ENCODE peak calls at places on chromosomes 7 and 10, in eight cellular contexts. D is HCT116, K is HL-60, W is sigmoid colon, Q is transverse colon, A is prostate gland, N is GM23338, J is HepG2. M is an unnamed sample.

GRCh38 chr7:154978045-154978444 is 24.9 kb downstream of the PAXIP1 start:
- DNase-seq in D (no peak), K (no peak), W (no peak), Q (no peak), A (no peak), N (no peak), J (no peak), M (no peak)

GRCh38 chr7:70334295-70334694 is 736.0 kb downstream of the AUTS2 start:
- DNase-seq in D (no peak), K (no peak), W (no peak), Q (no peak), A (no peak), N (no peak), J (no peak), M (no peak)

GRCh38 chr7:74216361-74216761 is 6.6 kb downstream of the LAT2 start:
- DNase-seq in D (no peak), K (no peak), W (no peak), Q (no peak), A (no peak), N (no peak), J (no peak), M (no peak)

GRCh38 chr7:19464241-19464640 is 244.6 kb downstream of the POLR1F start:
- DNase-seq in D (no peak), K (no peak), W (no peak), Q (no peak), A (no peak), N (no peak), J (no peak), M (no peak)

GRCh38 chr10:97234403-97234802 is 48.6 kb upstream of the SLIT1 start:
- DNase-seq in D (peak), K (peak), W (no peak), Q (no peak), A (no peak), N (peak), J (peak), M (no peak)

GRCh38 chr7:36278767-36279171 is 110.9 kb upstream of the ANLN start:
- DNase-seq in D (no peak), K (no peak), W (peak), Q (no peak), A (peak), N (peak), J (no peak), M (peak)

GRCh38 chr10:78700816-78701520 is 367.8 kb upstream of the ZMIZ1 start:
- DNase-seq in D (no peak), K (no peak), W (no peak), Q (no peak), A (no peak), N (no peak), J (no peak), M (no peak)

GRCh38 chr7:132548489-132549078 is 27.7 kb downstream of the PLXNA4 start:
- DNase-seq in D (no peak), K (no peak), W (no peak), Q (no peak), A (no peak), N (no peak), J (no peak), M (no peak)

GRCh38 chr7:31744294-31744874 is 57.4 kb downstream of the PPP1R17 start:
- DNase-seq in D (peak), K (peak), W (peak), Q (peak), A (peak), N (peak), J (peak), M (no peak)

GRCh38 chr10:28939352-28940157 is 262.2 kb downstream of the BAMBI start:
- DNase-seq in D (no peak), K (no peak), W (peak), Q (peak), A (peak), N (peak), J (peak), M (no peak)

GRCh38 chr7:159094030-159094740 is 50.5 kb downstream of the VIPR2 start:
- DNase-seq in D (no peak), K (no peak), W (peak), Q (peak), A (no peak), N (no peak), J (no peak), M (no peak)

GRCh38 chr7:139471740-139472353 is 11.6 kb downstream of the KLRG2 start:
- DNase-seq in D (no peak), K (no peak), W (no peak), Q (no peak), A (no peak), N (no peak), J (peak), M (no peak)

GRCh38 chr10:69359089-69360025 is 57.4 kb downstream of the TACR2 start:
- DNase-seq in D (no peak), K (peak), W (no peak), Q (no peak), A (no peak), N (no peak), J (no peak), M (no peak)

GRCh38 chr7:130732980-130733865 is 784 bp downstream of the KLF14 start:
- DNase-seq in D (peak), K (peak), W (no peak), Q (peak), A (peak), N (peak), J (no peak), M (no peak)

GRCh38 chr10:131727612-131728011 is 173.2 kb upstream of the PPP2R2D start:
- DNase-seq in D (no peak), K (no peak), W (peak), Q (no peak), A (no peak), N (no peak), J (no peak), M (no peak)

GRCh38 chr7:115933463-115933862 is 97.1 kb downstream of the TFEC start:
- DNase-seq in D (no peak), K (no peak), W (no peak), Q (no peak), A (no peak), N (no peak), J (no peak), M (no peak)

GRCh38 chr7:80842479-80842797 is 76.4 kb downstream of the SEMA3C start:
- DNase-seq in D (no peak), K (no peak), W (no peak), Q (no peak), A (no peak), N (no peak), J (no peak), M (no peak)

GRCh38 chr10:77383861-77384553 is 253.6 kb downstream of the KCNMA1 start:
- DNase-seq in D (no peak), K (no peak), W (no peak), Q (no peak), A (no peak), N (no peak), J (no peak), M (no peak)

GRCh38 chr10:16748749-16749148 is 68.5 kb downstream of the RSU1 start:
- DNase-seq in D (no peak), K (no peak), W (no peak), Q (no peak), A (no peak), N (no peak), J (no peak), M (no peak)

GRCh38 chr7:105896407-105896842 is 20.0 kb upstream of the ATXN7L1 start:
- DNase-seq in D (no peak), K (no peak), W (no peak), Q (peak), A (peak), N (no peak), J (no peak), M (no peak)

GRCh38 chr10:29849434-29849833 is 210.0 kb downstream of the JCAD start:
- DNase-seq in D (no peak), K (no peak), W (no peak), Q (no peak), A (no peak), N (no peak), J (no peak), M (no peak)

GRCh38 chr7:5633161-5634106 is 148.0 kb downstream of the RNF216 start:
- DNase-seq in D (no peak), K (no peak), W (no peak), Q (no peak), A (no peak), N (peak), J (no peak), M (no peak)

GRCh38 chr10:71712572-71713134 is 6.9 kb downstream of the C10orf105 start:
- DNase-seq in D (no peak), K (peak), W (no peak), Q (no peak), A (no peak), N (no peak), J (no peak), M (no peak)

GRCh38 chr10:131618587-131619267 is 282.1 kb upstream of the PPP2R2D start:
- DNase-seq in D (no peak), K (no peak), W (no peak), Q (no peak), A (no peak), N (no peak), J (no peak), M (peak)

GRCh38 chr10:48284002-48284546 is 9.6 kb upstream of the FRMPD2 start:
- DNase-seq in D (no peak), K (no peak), W (no peak), Q (no peak), A (no peak), N (no peak), J (no peak), M (no peak)

GRCh38 chr7:130022623-130023175 is 28.5 kb downstream of the ZC3HC1 start:
- DNase-seq in D (no peak), K (no peak), W (no peak), Q (no peak), A (no peak), N (no peak), J (no peak), M (no peak)

GRCh38 chr7:27961255-27961654 is 219.3 kb downstream of the JAZF1 start:
- DNase-seq in D (peak), K (no peak), W (no peak), Q (no peak), A (no peak), N (no peak), J (no peak), M (no peak)

GRCh38 chr10:131694168-131694962 is 206.4 kb upstream of the PPP2R2D start:
- DNase-seq in D (no peak), K (no peak), W (no peak), Q (no peak), A (no peak), N (no peak), J (no peak), M (no peak)

GRCh38 chr7:132161231-132161915 is 414.9 kb downstream of the PLXNA4 start:
- DNase-seq in D (no peak), K (no peak), W (no peak), Q (no peak), A (peak), N (no peak), J (no peak), M (no peak)

GRCh38 chr10:34589275-34589674 is 225.8 kb downstream of the PARD3 start:
- DNase-seq in D (no peak), K (no peak), W (no peak), Q (no peak), A (no peak), N (no peak), J (no peak), M (no peak)

GRCh38 chr7:36285276-36285675 is 104.4 kb upstream of the ANLN start:
- DNase-seq in D (no peak), K (no peak), W (peak), Q (no peak), A (no peak), N (no peak), J (no peak), M (no peak)

GRCh38 chr7:158850390-158851174 is 5.8 kb upstream of the DYNC2I1 start:
- DNase-seq in D (no peak), K (no peak), W (no peak), Q (no peak), A (no peak), N (no peak), J (peak), M (no peak)

GRCh38 chr7:151744051-151744580 is 132.8 kb downstream of the PRKAG2 start:
- DNase-seq in D (no peak), K (no peak), W (no peak), Q (no peak), A (no peak), N (no peak), J (no peak), M (no peak)

GRCh38 chr7:151743481-151743983 is 133.4 kb downstream of the PRKAG2 start:
- DNase-seq in D (no peak), K (no peak), W (no peak), Q (no peak), A (no peak), N (no peak), J (no peak), M (no peak)

GRCh38 chr7:151744656-151745055 is 132.3 kb downstream of the PRKAG2 start:
- DNase-seq in D (no peak), K (no peak), W (no peak), Q (no peak), A (no peak), N (no peak), J (no peak), M (no peak)

GRCh38 chr7:151745090-151745638 is 131.8 kb downstream of the PRKAG2 start:
- DNase-seq in D (peak), K (peak), W (no peak), Q (peak), A (no peak), N (no peak), J (peak), M (no peak)

DNA sequence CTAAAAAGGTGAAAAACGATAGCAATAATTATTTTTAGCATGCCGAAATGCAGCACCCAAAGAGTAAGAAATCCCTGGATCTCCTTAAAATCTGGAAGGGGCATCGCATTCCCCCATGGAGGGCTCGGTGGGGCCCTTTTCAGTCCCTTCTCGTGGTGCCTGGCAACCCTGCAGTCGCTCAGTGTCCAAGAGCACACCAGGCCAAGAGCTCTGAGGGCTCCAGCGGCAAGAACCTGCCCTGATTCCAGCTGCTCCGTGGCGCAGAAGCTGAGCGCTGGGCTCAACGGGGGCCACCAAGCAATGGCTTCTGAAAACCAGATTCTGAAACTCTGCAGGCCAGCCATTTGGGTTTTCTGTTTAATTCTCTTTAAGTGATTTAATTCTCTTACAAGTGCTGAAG is 131.2 kb downstream of the PRKAG2 start:
- DNase-seq in D (no peak), K (no peak), W (no peak), Q (no peak), A (no peak), N (no peak), J (no peak), M (no peak)
- H3K27ac ChIP-seq in D (no peak), K (no peak), W (no peak), Q (peak), A (no peak), N (no peak), J (peak), M (no peak)

GRCh38 chr7:142807855-142808460 is 37.2 kb downstream of the PRSS2 start:
- DNase-seq in D (no peak), K (no peak), W (no peak), Q (no peak), A (no peak), N (no peak), J (no peak), M (peak)

GRCh38 chr7:142808461-142808801 is 37.7 kb downstream of the PRSS2 start:
- DNase-seq in D (no peak), K (no peak), W (no peak), Q (no peak), A (no peak), N (no peak), J (no peak), M (no peak)

GRCh38 chr7:142811154-142811737 is 40.5 kb downstream of the PRSS2 start:
- DNase-seq in D (peak), K (peak), W (no peak), Q (no peak), A (no peak), N (peak), J (peak), M (no peak)

GRCh38 chr7:142808802-142809583 is 38.2 kb downstream of the PRSS2 start:
- DNase-seq in D (no peak), K (no peak), W (no peak), Q (peak), A (no peak), N (no peak), J (no peak), M (no peak)

GRCh38 chr7:142809671-142810070 is 38.9 kb downstream of the PRSS2 start:
- DNase-seq in D (no peak), K (no peak), W (no peak), Q (no peak), A (no peak), N (no peak), J (no peak), M (no peak)
- TF ChIP-seq POLR2AphosphoS5 in D (no peak), K (no peak), W (no peak), Q (no peak), A (no peak), N (no peak), J (no peak), M (no peak)

DNA sequence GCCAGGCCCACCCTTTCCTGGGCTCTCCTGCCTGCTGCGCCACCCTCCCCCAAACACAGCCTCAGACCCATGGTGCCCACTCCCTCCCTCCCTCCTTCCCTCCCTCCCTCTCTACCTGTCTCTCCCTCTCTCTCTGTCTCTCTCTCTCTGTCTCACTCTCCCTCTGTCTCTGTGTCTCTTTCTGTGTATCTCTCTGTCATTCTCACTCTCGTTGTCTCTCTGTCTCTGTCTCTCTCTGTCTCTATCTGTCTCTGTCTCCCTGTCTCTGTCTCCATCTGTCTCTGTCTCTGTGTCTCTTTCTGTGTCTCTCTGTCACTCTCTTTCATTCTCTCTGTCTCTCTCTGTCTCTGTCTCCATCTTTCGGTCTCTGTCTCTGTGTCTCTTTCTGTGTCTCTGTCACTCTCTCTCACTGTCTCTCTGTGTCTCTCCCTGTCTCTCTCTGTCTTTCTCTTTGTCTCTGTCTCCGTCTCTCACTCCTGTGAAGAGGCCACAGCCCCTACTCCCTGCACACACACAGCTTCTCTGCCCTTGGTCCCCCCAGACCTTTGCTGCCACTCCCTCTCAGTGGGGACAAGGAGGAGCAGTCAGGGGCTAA is 51.5 kb downstream of the CALML3 start:
- DNase-seq in D (no peak), K (no peak), W (no peak), Q (no peak), A (no peak), N (no peak), J (no peak), M (no peak)
- H3K27ac ChIP-seq in D (no peak), K (no peak), W (peak), Q (no peak), A (peak), N (no peak), J (no peak), M (peak)

GRCh38 chr7:85125679-85126078 is 61.2 kb downstream of the SEMA3D start:
- DNase-seq in D (no peak), K (no peak), W (no peak), Q (no peak), A (no peak), N (no peak), J (no peak), M (no peak)
- TF ChIP-seq POLR2AphosphoS5 in D (no peak), K (no peak), W (no peak), Q (no peak), A (no peak), N (no peak), J (no peak), M (no peak)

GRCh38 chr10:119116326-119116951 is 12.5 kb downstream of the DENND10 start:
- DNase-seq in D (no peak), K (no peak), W (peak), Q (no peak), A (no peak), N (no peak), J (peak), M (no peak)
- H3K27ac ChIP-seq in D (no peak), K (no peak), W (no peak), Q (no peak), A (no peak), N (no peak), J (peak), M (no peak)

GRCh38 chr7:121029302-121029701 is 40.8 kb downstream of the CPED1 start:
- DNase-seq in D (no peak), K (no peak), W (no peak), Q (no peak), A (no peak), N (no peak), J (no peak), M (no peak)

GRCh38 chr7:121026577-121027111 is 38.1 kb downstream of the CPED1 start:
- DNase-seq in D (no peak), K (no peak), W (no peak), Q (no peak), A (no peak), N (no peak), J (peak), M (no peak)

GRCh38 chr7:121032645-121033460 is 44.3 kb downstream of the CPED1 start:
- DNase-seq in D (no peak), K (no peak), W (no peak), Q (no peak), A (no peak), N (no peak), J (no peak), M (no peak)

GRCh38 chr7:121027761-121028681 is 39.5 kb downstream of the CPED1 start:
- DNase-seq in D (no peak), K (no peak), W (no peak), Q (no peak), A (no peak), N (peak), J (peak), M (no peak)

DNA sequence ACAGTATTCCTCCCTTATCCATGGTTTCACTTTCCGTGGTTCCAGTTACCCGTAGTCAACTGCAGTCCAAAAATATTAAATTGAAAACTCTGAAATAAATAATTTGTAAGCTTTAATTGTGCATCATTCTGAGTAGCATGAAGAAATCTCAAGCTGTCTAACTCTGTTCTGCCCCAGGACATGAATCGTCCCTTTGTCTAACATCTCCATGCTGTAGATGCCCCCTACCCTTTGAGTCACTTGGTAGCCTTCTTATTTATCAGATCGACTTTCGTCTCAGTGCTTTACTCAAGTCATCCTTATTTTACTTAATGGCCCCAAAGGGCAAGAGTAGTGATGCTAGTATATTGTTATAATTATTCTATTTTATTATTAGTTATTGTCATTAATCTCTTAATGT is 41.8 kb downstream of the CPED1 start:
- DNase-seq in D (no peak), K (no peak), W (no peak), Q (no peak), A (no peak), N (no peak), J (no peak), M (no peak)
- TF ChIP-seq POLR2AphosphoS5 in D (no peak), K (no peak), W (no peak), Q (no peak), A (no peak), N (no peak), J (no peak), M (no peak)